ENCODE peak calls at places on chromosomes 16 and 17, in nine cellular contexts. A is upper lobe of left lung, D is stomach, X is A549, O is body of pancreas, Q is H1, I is heart left ventricle, G is uterus, H is tibial nerve. Y is an unnamed sample.

GRCh38 chr17:81230043-81230820 is 7.5 kb upstream of the CEP131 start:
- DNase-seq in G (no peak), I (no peak), X (peak; percentile 79), H (no peak), O (no peak), A (peak; percentile 80), Q (no peak), D (no peak), Y (no peak)

GRCh38 chr16:71883193-71883848 is 661 bp downstream of the ZNF821 start:
- DNase-seq in X (no peak), Q (no peak), D (no peak), G (peak; percentile 40), O (peak; percentile 28), H (peak; percentile 17), I (peak; percentile 50), A (no peak), Y (peak; percentile 80)

GRCh38 chr16:47995354-47995753 is 160.4 kb downstream of the ABCC12 start:
- DNase-seq in O (no peak), A (no peak), Q (no peak), D (no peak), I (no peak), H (no peak), X (no peak), G (no peak), Y (no peak)

GRCh38 chr16:23829454-23829853 is 6.3 kb upstream of the PRKCB start:
- DNase-seq in H (no peak), O (no peak), G (no peak), A (no peak), Q (no peak), D (no peak), X (no peak), I (no peak), Y (no peak)

GRCh38 chr16:85673529-85674417 is 15.0 kb downstream of the GINS2 start:
- DNase-seq in D (peak; percentile 89), Q (no peak), X (no peak), H (no peak), I (peak; percentile 69), O (peak; percentile 84), G (no peak), A (peak; percentile 75), Y (peak; percentile 74)

GRCh38 chr16:15954814-15955151 is 5.4 kb downstream of the ABCC1 start:
- DNase-seq in I (no peak), H (no peak), G (no peak), Q (no peak), D (no peak), X (no peak), O (no peak), A (no peak), Y (no peak)

GRCh38 chr16:85385463-85386331 is 227.4 kb upstream of the GSE1 start:
- DNase-seq in D (no peak), I (no peak), Q (no peak), O (no peak), G (no peak), A (peak; percentile 70), H (no peak), X (no peak), Y (no peak)

GRCh38 chr16:23420011-23420410 is 33.0 kb downstream of the COG7 start:
- DNase-seq in G (no peak), X (no peak), I (no peak), Q (no peak), H (no peak), O (no peak), A (no peak), D (no peak), Y (no peak)

GRCh38 chr16:20349615-20350014 is 2.9 kb downstream of the UMOD start:
- DNase-seq in O (no peak), I (no peak), A (no peak), H (no peak), G (no peak), X (no peak), D (no peak), Q (no peak), Y (no peak)

GRCh38 chr16:29809850-29810698 is 1.9 kb upstream of the PRRT2 start:
- DNase-seq in O (no peak), X (no peak), I (no peak), A (peak; percentile 86), G (peak; percentile 48), Q (no peak), D (no peak), H (no peak), Y (no peak)

GRCh38 chr17:66487121-66487520 is 184.7 kb downstream of the PRKCA start:
- DNase-seq in Q (no peak), I (no peak), A (no peak), G (no peak), D (no peak), O (no peak), H (no peak), X (no peak), Y (no peak)

DNA sequence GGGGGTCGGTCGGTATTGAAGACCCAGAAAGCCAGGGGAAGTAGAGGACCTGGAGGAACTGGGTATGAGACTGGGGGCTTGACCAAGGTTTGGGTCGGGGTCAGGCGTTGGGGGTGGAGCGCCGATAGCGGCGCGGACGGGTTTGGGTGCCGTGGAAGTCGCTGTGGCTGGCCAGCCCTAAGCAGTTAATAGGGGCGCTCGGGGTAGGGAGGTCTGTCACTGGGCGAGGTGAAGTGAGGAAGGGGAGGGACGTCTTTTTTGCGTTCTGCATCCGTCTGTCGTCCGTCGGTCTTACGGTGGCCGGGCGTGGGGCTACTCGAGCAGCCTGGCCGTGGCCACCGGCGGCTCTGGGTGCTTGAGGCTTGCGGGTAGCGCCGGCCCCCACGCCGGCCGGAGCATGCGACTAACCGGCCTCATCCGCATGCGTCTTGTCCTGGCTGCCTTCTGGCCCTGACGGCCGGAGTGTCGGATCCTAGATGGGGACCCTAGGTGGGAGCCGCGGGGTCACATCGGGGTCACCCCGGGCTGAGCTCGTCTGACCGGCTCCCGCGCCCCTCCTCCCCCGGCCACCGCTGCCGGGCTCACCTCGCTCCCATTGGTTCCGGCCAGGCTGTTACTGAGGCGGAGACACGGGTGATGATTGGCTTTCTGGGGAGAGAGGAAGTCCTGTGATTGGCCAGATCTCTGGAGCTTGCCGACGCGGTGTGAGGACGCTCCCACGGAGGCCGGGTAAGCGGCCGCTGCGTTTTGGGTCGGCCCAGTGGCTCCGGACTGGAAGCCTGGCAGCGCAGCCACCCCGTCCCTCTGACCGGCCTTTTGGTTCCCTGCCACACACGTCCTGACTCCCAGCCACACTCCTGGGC is 10.3 kb upstream of the TMEM88 start:
- DNase-seq in H (peak; percentile 88), A (peak; percentile 95), D (peak; percentile 92), X (peak; percentile 95), O (peak; percentile 90), Q (no peak), G (peak; percentile 90), I (peak; percentile 94), Y (peak; percentile 96)
- TF ChIP-seq POLR2A in H (peak; percentile 70), A (peak; percentile 47), D (no peak), X (peak; percentile 40), O (peak; percentile 78), Q (peak; percentile 20), G (peak; percentile 83), I (peak; percentile 64), Y (peak; percentile 44)

GRCh38 chr17:39483506-39483905 is 22.2 kb downstream of the CDK12 start:
- DNase-seq in X (no peak), H (no peak), G (no peak), O (no peak), I (no peak), D (no peak), Q (no peak), A (no peak), Y (no peak)
- H3K4me1 ChIP-seq in X (peaks cover 37% of the 10 kb centered on the region), H (no peaks in the 10 kb centered on the region), G (no peaks in the 10 kb centered on the region), O (no peaks in the 10 kb centered on the region), I (no peaks in the 10 kb centered on the region), D (no peaks in the 10 kb centered on the region), Q (no peaks in the 10 kb centered on the region), A (no peaks in the 10 kb centered on the region), Y (no peaks in the 10 kb centered on the region)

GRCh38 chr16:647173-647902 is 1.8 kb upstream of the WDR90 start:
- DNase-seq in H (no peak), Q (no peak), D (peak; percentile 70), I (no peak), X (no peak), G (no peak), A (peak; percentile 73), O (peak; percentile 42), Y (peak; percentile 69)

GRCh38 chr16:648786-649589 is at the start of gene WDR90:
- DNase-seq in X (peak; percentile 94), Q (no peak), D (peak; percentile 94), H (peak; percentile 85), A (peak; percentile 99), I (peak; percentile 94), G (peak; percentile 88), O (peak; percentile 92), Y (peak; percentile 97)

GRCh38 chr16:648071-648785 is 937 bp upstream of the WDR90 start:
- DNase-seq in A (peak; percentile 90), X (no peak), G (no peak), H (no peak), D (peak; percentile 83), I (no peak), O (peak; percentile 91), Q (no peak), Y (peak; percentile 90)

GRCh38 chr16:651844-652243 is 2.7 kb downstream of the WDR90 start:
- DNase-seq in Q (no peak), X (no peak), H (no peak), D (no peak), O (no peak), G (no peak), I (no peak), A (no peak), Y (no peak)

DNA sequence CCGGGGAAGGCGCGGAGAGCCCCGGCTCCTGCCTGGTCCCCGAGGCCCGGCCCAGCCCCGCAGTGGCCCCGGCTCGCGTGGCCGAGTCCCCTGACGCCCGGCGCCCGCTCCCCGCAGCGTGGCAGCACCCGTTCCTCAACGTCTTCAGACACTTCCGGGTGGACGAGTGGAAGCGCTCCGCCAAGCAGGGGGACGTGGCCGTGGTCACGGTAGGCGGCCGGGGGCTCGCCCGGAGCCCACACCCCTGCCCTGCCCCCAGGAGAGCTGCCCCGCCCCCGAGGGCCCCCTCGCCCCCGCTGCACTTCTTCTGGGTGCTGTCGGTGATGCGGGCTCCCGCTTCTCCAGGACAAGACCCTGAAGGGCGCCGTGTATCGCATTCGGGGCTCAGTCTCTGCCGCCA is 481 bp downstream of the WDR90 start:
- DNase-seq in A (no peak), Q (no peak), H (no peak), O (no peak), I (no peak), D (no peak), G (no peak), X (no peak), Y (no peak)
- H3K27ac ChIP-seq in A (peak overlapping the region; percentile 87), Q (no peak overlapping the region), H (peak overlapping the region; percentile 90), O (no peak overlapping the region), I (peak overlapping the region; percentile 88), D (peak overlapping the region; percentile 88), G (peak overlapping the region; percentile 29), X (peak overlapping the region; percentile 99), Y (peak overlapping the region; percentile 95)

DNA sequence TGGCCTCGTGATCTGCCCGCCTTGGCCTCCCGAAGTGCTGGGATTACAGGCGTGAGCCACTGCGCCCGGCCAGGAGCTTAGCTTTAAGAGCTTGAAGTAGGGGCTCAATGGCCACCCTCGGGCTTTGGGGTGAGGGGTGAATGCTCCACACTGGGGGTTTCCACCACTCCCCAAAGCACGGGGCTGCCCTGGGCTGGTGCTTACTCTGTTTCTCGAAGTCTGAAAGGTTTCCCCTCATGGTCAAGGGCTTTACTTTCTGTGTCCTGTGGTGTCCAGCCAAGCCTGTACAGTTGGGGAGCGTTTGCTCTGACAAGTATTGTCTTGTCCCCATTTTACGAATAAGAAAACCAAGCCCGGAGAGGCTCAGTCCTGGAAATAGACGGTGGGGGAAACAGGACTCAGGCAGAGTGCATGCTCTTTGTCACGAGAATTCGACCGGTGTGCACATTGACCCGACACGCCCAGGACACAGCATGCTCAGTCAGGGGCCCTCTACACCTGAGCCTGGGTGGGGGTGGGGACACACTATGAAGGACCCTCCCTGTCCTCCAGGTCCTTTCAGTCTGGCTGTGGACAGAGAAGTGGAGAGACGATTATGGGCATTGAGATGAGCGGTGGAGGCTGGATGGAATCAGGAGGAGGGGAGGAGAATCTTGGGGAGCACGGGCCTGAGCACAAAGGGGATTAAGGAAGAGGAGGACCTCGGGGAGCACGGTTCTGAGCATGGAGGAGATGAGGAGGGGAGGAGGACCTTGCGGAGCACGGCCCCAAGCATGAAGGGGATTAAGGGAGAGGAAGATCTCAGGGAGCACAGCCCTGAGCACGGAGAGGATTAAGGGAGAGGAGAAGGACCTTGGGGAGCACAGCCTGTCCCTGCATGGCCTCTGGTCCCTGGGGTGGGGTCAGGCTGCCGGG is 7.5 kb downstream of the CD7 start:
- DNase-seq in Q (no peak), D (no peak), X (no peak), A (no peak), H (no peak), O (no peak), G (no peak), I (no peak), Y (peak; percentile 85)
- TF ChIP-seq POLR2A in Q (no peak), D (no peak), X (no peak), A (no peak), H (no peak), O (no peak), G (no peak), I (no peak), Y (no peak)